ENCODE peak calls at places on chromosomes 1 and 21, in four cellular contexts. E is left ventricle myocardium inferior; V is CD4-positive, alpha-beta T cell; U is caudate nucleus. P is an unnamed sample.

GRCh38 chr1:119438761-119439160 is 23.8 kb downstream of the HSD3B2 start:
- DNase-seq in E (no peak), V (no peak), U (no peak), P (no peak)

GRCh38 chr1:1048765-1049164 is 25.3 kb downstream of the RNF223 start:
- DNase-seq in E (no peak), V (no peak), U (no peak), P (no peak)

GRCh38 chr1:170682159-170682558 is 18.2 kb downstream of the PRRX1 start:
- DNase-seq in E (no peak), V (no peak), U (no peak), P (no peak)

GRCh38 chr1:67700692-67701410 is 15.8 kb downstream of the GADD45A start:
- DNase-seq in E (no peak), V (no peak), U (no peak), P (peak; percentile 77)

GRCh38 chr1:52927219-52928082 is at the start of gene SCP2:
- DNase-seq in E (peak; percentile 88), V (peak; percentile 83), U (peak; percentile 73), P (peak; percentile 86)

GRCh38 chr1:215083408-215083961 is 948 bp downstream of the KCNK2 start:
- DNase-seq in E (no peak), V (no peak), U (no peak), P (no peak)

GRCh38 chr1:92817986-92818764 is 13.7 kb upstream of the RPL5 start:
- DNase-seq in E (no peak), V (no peak), U (no peak), P (no peak)

GRCh38 chr1:228979774-228980173 is 244.5 kb downstream of the RHOU start:
- DNase-seq in E (no peak), V (no peak), U (no peak), P (no peak)

GRCh38 chr1:13809461-13810159 is 109.6 kb downstream of the PRDM2 start:
- DNase-seq in E (no peak), V (no peak), U (no peak), P (no peak)

GRCh38 chr1:198096390-198096789 is 60.4 kb upstream of the NEK7 start:
- DNase-seq in E (no peak), V (no peak), U (no peak), P (no peak)

GRCh38 chr1:116817582-116818064 is 63.4 kb downstream of the CD2 start:
- DNase-seq in E (no peak), V (peak; percentile 74), U (no peak), P (peak; percentile 82)

GRCh38 chr1:175968486-175969182 is 225.2 kb upstream of the TNR start:
- DNase-seq in E (no peak), V (no peak), U (no peak), P (no peak)

GRCh38 chr1:225771661-225772322 is 5.8 kb upstream of the SRP9 start:
- DNase-seq in E (no peak), V (no peak), U (no peak), P (no peak)

GRCh38 chr1:207077470-207078377 is 10.9 kb upstream of the C4BPB start:
- DNase-seq in E (no peak), V (peak; percentile 54), U (peak; percentile 34), P (peak; percentile 45)

GRCh38 chr1:172499636-172500141 is 33.3 kb upstream of the SUCO start:
- DNase-seq in E (no peak), V (no peak), U (no peak), P (no peak)

GRCh38 chr1:223189903-223190724 is 47.1 kb upstream of the TLR5 start:
- DNase-seq in E (no peak), V (peak; percentile 43), U (no peak), P (peak; percentile 91)

GRCh38 chr1:105485207-105485606 is 1571.3 kb upstream of the PRMT6 start:
- DNase-seq in E (no peak), V (no peak), U (no peak), P (no peak)

GRCh38 chr1:17016317-17016661 is 4.6 kb upstream of the ATP13A2 start:
- DNase-seq in E (no peak), V (no peak), U (no peak), P (peak; percentile 87)

GRCh38 chr1:68270993-68271392 is 38.7 kb upstream of the WLS start:
- DNase-seq in E (no peak), V (no peak), U (no peak), P (no peak)

GRCh38 chr1:144101397-144102050 is 129.7 kb upstream of the FAM72C start:
- DNase-seq in E (peak; percentile 26), V (peak; percentile 36), U (no peak), P (peak; percentile 1)

GRCh38 chr1:80214888-80215540 is 1208.5 kb upstream of the ADGRL4 start:
- DNase-seq in E (no peak), V (no peak), U (no peak), P (no peak)

GRCh38 chr21:45330075-45330781 is 42.5 kb upstream of the POFUT2 start:
- DNase-seq in E (peak; percentile 12), V (no peak), U (no peak), P (peak; percentile 60)

GRCh38 chr1:241714321-241715218 is 62.5 kb downstream of the WDR64 start:
- DNase-seq in E (no peak), V (no peak), U (no peak), P (no peak)

GRCh38 chr1:64403331-64403730 is 66.6 kb upstream of the CACHD1 start:
- DNase-seq in E (no peak), V (no peak), U (no peak), P (no peak)

GRCh38 chr1:55243655-55244054 is 28.5 kb upstream of the USP24 start:
- DNase-seq in E (no peak), V (no peak), U (no peak), P (no peak)

GRCh38 chr1:1397839-1398523 is 1.2 kb downstream of the CCNL2 start:
- DNase-seq in E (no peak), V (no peak), U (no peak), P (no peak)

GRCh38 chr1:9836632-9836960 is 12.8 kb upstream of the CLSTN1 start:
- DNase-seq in E (no peak), V (no peak), U (no peak), P (no peak)

GRCh38 chr1:88286716-88287115 is 397.4 kb upstream of the PKN2 start:
- DNase-seq in E (no peak), V (no peak), U (no peak), P (no peak)

GRCh38 chr1:941588-942383 is 17.3 kb downstream of the NOC2L start:
- DNase-seq in E (peak; percentile 73), V (no peak), U (no peak), P (peak; percentile 94)

GRCh38 chr21:32770514-32771133 is 931 bp downstream of the PAXBP1 start:
- DNase-seq in E (peak; percentile 18), V (no peak), U (no peak), P (no peak)

GRCh38 chr1:44072204-44072603 is 40.9 kb upstream of the SLC6A9 start:
- DNase-seq in E (no peak), V (no peak), U (no peak), P (peak; percentile 77)

GRCh38 chr1:244349103-244349531 is 102.6 kb downstream of the ADSS2 start:
- DNase-seq in E (no peak), V (no peak), U (no peak), P (no peak)

GRCh38 chr1:32063261-32063681 is 9.5 kb upstream of the TMEM39B start:
- DNase-seq in E (no peak), V (no peak), U (no peak), P (peak; percentile 86)

GRCh38 chr1:22494144-22494543 is 42.5 kb downstream of the ZBTB40 start:
- DNase-seq in E (no peak), V (no peak), U (no peak), P (no peak)

GRCh38 chr1:3076388-3076740 is 7.4 kb downstream of the PRDM16 start:
- DNase-seq in E (no peak), V (no peak), U (no peak), P (no peak)

DNA sequence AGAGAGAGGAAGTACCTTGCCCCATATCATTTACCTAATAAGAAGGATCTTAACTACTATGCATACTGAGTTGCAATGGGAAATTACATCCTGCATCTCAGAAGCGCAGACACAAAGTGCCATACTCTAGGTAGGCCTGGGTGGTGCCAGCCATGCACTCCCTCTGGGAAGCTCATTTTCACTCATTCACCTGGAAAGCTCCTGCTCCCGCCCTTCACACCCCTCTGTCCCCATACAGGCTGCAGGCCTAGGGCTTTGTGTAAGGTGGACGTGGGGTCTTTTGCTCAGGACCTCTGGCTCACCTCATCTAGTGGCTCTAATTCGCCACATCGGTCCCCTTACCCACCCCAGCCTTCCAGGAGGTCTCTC is 796 bp downstream of the MRPS15 start:
- DNase-seq in E (no peak), V (no peak), U (no peak), P (no peak)
- H3K27ac ChIP-seq in E (peak overlapping the region; percentile 90), V (no peak overlapping the region), U (no peak overlapping the region), P (peak overlapping the region; percentile 78)

GRCh38 chr21:35479529-35479928 is 430.4 kb upstream of the RUNX1 start:
- DNase-seq in E (no peak), V (no peak), U (no peak), P (no peak)
- H3K27ac ChIP-seq in E (no peak overlapping the region), V (no peak overlapping the region), U (no peak overlapping the region), P (no peak overlapping the region)

GRCh38 chr21:31342328-31342727 is 1.7 kb downstream of the TIAM1 start:
- DNase-seq in E (no peak), V (no peak), U (no peak), P (no peak)

GRCh38 chr21:31340499-31340898 is 3.6 kb downstream of the TIAM1 start:
- DNase-seq in E (no peak), V (no peak), U (no peak), P (no peak)

GRCh38 chr21:31343680-31344480 is at the start of gene TIAM1:
- DNase-seq in E (peak; percentile 68), V (no peak), U (peak; percentile 46), P (peak; percentile 49)

GRCh38 chr21:31340942-31341487 is 3.0 kb downstream of the TIAM1 start:
- DNase-seq in E (no peak), V (no peak), U (no peak), P (no peak)

DNA sequence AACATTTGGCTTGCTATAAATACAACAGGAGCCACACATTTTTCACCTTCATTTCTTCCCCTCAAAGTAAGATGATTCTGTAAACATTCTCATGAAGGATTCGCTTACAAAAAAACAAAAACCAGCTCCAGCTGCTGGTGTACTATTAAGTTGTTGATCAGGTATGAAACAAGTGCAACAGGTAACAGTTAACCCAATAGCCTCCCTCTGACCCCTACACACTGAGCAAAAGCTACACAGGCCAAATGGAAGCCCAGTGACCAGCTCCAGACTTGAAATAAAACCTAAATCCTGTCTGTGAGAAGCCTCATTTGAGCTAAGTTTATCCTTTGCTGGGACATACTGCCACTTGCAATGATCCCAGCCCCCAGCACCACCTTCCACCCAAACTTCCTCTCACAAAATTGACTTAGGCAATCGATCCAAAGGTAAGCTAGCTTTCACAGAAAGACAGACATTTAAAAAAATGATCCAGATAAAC is 991 bp downstream of the TIAM1 start:
- DNase-seq in E (no peak), V (no peak), U (no peak), P (no peak)
- H3K27ac ChIP-seq in E (no peak overlapping the region), V (no peak overlapping the region), U (no peak overlapping the region), P (no peak overlapping the region)

GRCh38 chr1:40053138-40053887 is 12.8 kb downstream of the CAP1 start:
- DNase-seq in E (no peak), V (no peak), U (no peak), P (no peak)
- H3K27ac ChIP-seq in E (peak overlapping the region; percentile 62), V (no peak overlapping the region), U (no peak overlapping the region), P (no peak overlapping the region)

P was measured in SJCRH30.